ENCODE peak calls at places on chromosome 9, in seven cellular contexts. U, N, C, V, L, G and T are unnamed samples.

GRCh38 chr9:107190031-107190935 is 92.8 kb upstream of the RAD23B start:
- DNase-seq in N (no peak), V (no peak), C (no peak), L (no peak), G (no peak), U (no peak), T (no peak)

GRCh38 chr9:114224247-114224610 is 68.9 kb downstream of the COL27A1 start:
- DNase-seq in C (no peak), N (no peak), L (no peak), U (no peak), G (no peak), V (no peak), T (no peak)

GRCh38 chr9:130501645-130502044 is 56.9 kb downstream of the ASS1 start:
- DNase-seq in V (no peak), C (no peak), U (no peak), N (no peak), L (no peak), G (no peak), T (no peak)

GRCh38 chr9:99189887-99190596 is 31.7 kb downstream of the ALG2 start:
- DNase-seq in V (no peak), C (no peak), G (no peak), L (no peak), N (no peak), U (no peak), T (no peak)

GRCh38 chr9:1514241-1514640 is 464.1 kb downstream of the DMRT2 start:
- DNase-seq in L (no peak), N (no peak), C (no peak), G (no peak), U (no peak), V (no peak), T (no peak)

GRCh38 chr9:89374176-89374575 is 55.9 kb downstream of the SECISBP2 start:
- DNase-seq in G (no peak), L (no peak), N (no peak), U (no peak), C (no peak), V (no peak), T (no peak)

GRCh38 chr9:127968717-127969383 is 11.9 kb downstream of the EEIG1 start:
- DNase-seq in C (no peak), L (peak), N (no peak), V (no peak), U (no peak), G (peak), T (peak)

GRCh38 chr9:32703635-32704034 is 68.2 kb upstream of the TAF1L start:
- DNase-seq in V (no peak), L (no peak), U (no peak), N (no peak), G (no peak), C (no peak), T (no peak)

GRCh38 chr9:98950262-98950661 is 6.6 kb downstream of the COL15A1 start:
- DNase-seq in V (no peak), L (no peak), N (no peak), U (no peak), C (no peak), G (no peak), T (no peak)

GRCh38 chr9:114184071-114184470 is 28.7 kb downstream of the COL27A1 start:
- DNase-seq in N (no peak), L (no peak), V (no peak), C (no peak), G (no peak), U (no peak), T (no peak)

GRCh38 chr9:125906144-125906543 is 159.0 kb downstream of the PBX3 start:
- DNase-seq in N (no peak), U (no peak), V (no peak), L (peak), C (no peak), G (peak), T (no peak)

GRCh38 chr9:5418481-5418880 is 19.2 kb downstream of the PLGRKT start:
- DNase-seq in V (no peak), N (no peak), U (no peak), G (no peak), L (no peak), C (no peak), T (no peak)

GRCh38 chr9:99825158-99826046 is 3.7 kb downstream of the NR4A3 start:
- DNase-seq in U (no peak), G (no peak), L (no peak), C (no peak), N (no peak), V (peak), T (no peak)

GRCh38 chr9:120267929-120268328 is 312.0 kb downstream of the CDK5RAP2 start:
- DNase-seq in C (no peak), V (no peak), G (no peak), L (no peak), N (no peak), U (peak), T (no peak)

GRCh38 chr9:81787747-81788632 is 98.6 kb upstream of the TLE1 start:
- DNase-seq in V (no peak), G (peak), C (no peak), N (peak), U (no peak), L (peak), T (no peak)

GRCh38 chr9:105054488-105054887 is 126.5 kb upstream of the ABCA1 start:
- DNase-seq in N (no peak), V (no peak), G (peak), L (no peak), U (no peak), C (no peak), T (no peak)

GRCh38 chr9:89835676-89836075 is 230.9 kb downstream of the GADD45G start:
- DNase-seq in N (no peak), L (no peak), U (no peak), G (no peak), V (no peak), C (no peak), T (no peak)

GRCh38 chr9:68702493-68702892 is 2.5 kb upstream of the PIP5K1B start:
- DNase-seq in N (no peak), C (no peak), V (no peak), L (no peak), G (no peak), U (no peak), T (no peak)

GRCh38 chr9:33750307-33750838 is 45.0 kb upstream of the PRSS3 start:
- DNase-seq in N (no peak), G (no peak), V (no peak), C (no peak), L (no peak), U (no peak), T (no peak)